ENCODE peak calls at places on chromosome 22, in ten cellular contexts. E is upper lobe of left lung; T is activated CD8-positive, alpha-beta memory T cell treated with anti-CD3 and anti-CD28 coated beads for 1 hour; Y is esophagus muscularis mucosa; A is HTR-8/SVneo; L is AG04449; P is stimulated activated naive B cell treated with anti-CD40 and anti-IgM and Interleukin-4, amounts not matched to agents 10 μg/mL and 1 μg/mL and 100 μg/mL, for 72 hours; C is HEK293T; W is SW 1271; K is endothelial cell. N is an unnamed sample.
A peak's percentile ranks its signal among the peaks of the same experiment; 100 is the strongest.

GRCh38 chr22:17816649-17817048 is 42.4 kb upstream of the BID start:
- DNase-seq in E (no peak), C (no peak), A (no peak), P (no peak), L (no peak), Y (no peak), W (no peak), T (no peak), K (no peak), N (no peak)

GRCh38 chr22:41191467-41191866 is 13.6 kb upstream of the L3MBTL2 start:
- DNase-seq in C (no peak), E (no peak), T (no peak), L (no peak), P (no peak), Y (no peak), A (no peak), K (no peak), W (no peak), N (no peak)

GRCh38 chr22:47009304-47010101 is 247.1 kb downstream of the TBC1D22A start:
- DNase-seq in L (no peak), W (no peak), Y (no peak), K (no peak), A (no peak), T (no peak), P (no peak), E (no peak), C (no peak), N (no peak)

GRCh38 chr22:38051900-38052862 is 5.0 kb upstream of the PICK1 start:
- DNase-seq in L (no peak), P (peak; percentile 67), C (peak; percentile 96), T (peak; percentile 66), W (peak; percentile 70), A (peak; percentile 81), K (peak; percentile 85), Y (no peak), E (peak; percentile 83), N (peak; percentile 78)

GRCh38 chr22:23549198-23549595 is 30.9 kb downstream of the IGLL1 start:
- DNase-seq in Y (no peak), T (no peak), W (no peak), A (no peak), L (no peak), E (no peak), K (no peak), C (no peak), P (no peak), N (no peak)

GRCh38 chr22:50723991-50724390 is 14.0 kb upstream of the ACR start:
- DNase-seq in A (no peak), T (no peak), W (no peak), E (no peak), L (no peak), K (no peak), P (peak; percentile 8), C (no peak), Y (no peak), N (no peak)

GRCh38 chr22:25353516-25354445 is 134.3 kb downstream of the CRYBB2 start:
- DNase-seq in E (peak; percentile 6), L (no peak), C (no peak), A (no peak), W (no peak), K (no peak), Y (no peak), P (no peak), T (no peak), N (no peak)

GRCh38 chr22:22348127-22348814 is 103.7 kb downstream of the VPREB1 start:
- DNase-seq in Y (peak; percentile 62), A (no peak), P (no peak), C (no peak), L (no peak), W (peak; percentile 5), T (no peak), K (peak; percentile 30), E (no peak), N (peak; percentile 7)

GRCh38 chr22:35523167-35523928 is 17.3 kb upstream of the RASD2 start:
- DNase-seq in C (no peak), L (no peak), T (no peak), A (no peak), Y (no peak), P (no peak), E (no peak), K (no peak), W (no peak), N (no peak)

GRCh38 chr22:37328017-37328416 is 45.7 kb downstream of the CYTH4 start:
- DNase-seq in W (no peak), L (no peak), P (no peak), C (no peak), Y (no peak), T (no peak), E (no peak), K (no peak), A (peak; percentile 69), N (peak; percentile 91)

GRCh38 chr22:43431821-43432554 is 20.2 kb downstream of the MPPED1 start:
- DNase-seq in P (no peak), L (no peak), T (no peak), W (no peak), E (no peak), C (no peak), Y (no peak), K (no peak), A (no peak), N (no peak)

GRCh38 chr22:37260939-37261338 is 16.9 kb upstream of the RAC2 start:
- DNase-seq in L (no peak), P (no peak), C (peak; percentile 84), A (peak; percentile 56), T (peak; percentile 40), W (peak; percentile 43), E (peak; percentile 71), K (peak; percentile 67), Y (no peak), N (peak; percentile 78)

GRCh38 chr22:38632528-38632927 is 23.7 kb downstream of the FAM227A start:
- DNase-seq in W (no peak), Y (no peak), L (no peak), T (no peak), C (no peak), E (no peak), K (no peak), P (no peak), A (no peak), N (no peak)

N was measured in GM23248.